ENCODE peak calls at places on chromosomes 2 and 18, in five cellular contexts. Z, M, U, G and W are unnamed samples.

GRCh38 chr2:144379891-144380311 is 140.0 kb downstream of the ZEB2 start:
- DNase-seq in Z (no peak), M (no peak), G (no peak), U (peak), W (peak)

GRCh38 chr2:70679244-70679643 is 88.8 kb downstream of the ADD2 start:
- DNase-seq in M (no peak), Z (no peak), G (no peak), U (no peak), W (no peak)

GRCh38 chr2:240894006-240894405 is 1.9 kb downstream of the MAB21L4 start:
- DNase-seq in U (no peak), M (no peak), G (no peak), Z (no peak), W (no peak)

GRCh38 chr2:241065355-241065803 is 36.7 kb downstream of the MTERF4 start:
- DNase-seq in Z (no peak), M (no peak), U (no peak), G (no peak), W (no peak)

GRCh38 chr2:19474128-19474527 is 115.7 kb upstream of the OSR1 start:
- DNase-seq in M (no peak), Z (peak), G (peak), U (peak), W (peak)

GRCh38 chr2:20490300-20491181 is 43.7 kb downstream of the RHOB start:
- DNase-seq in M (no peak), U (peak), G (no peak), Z (no peak), W (peak)

GRCh38 chr2:239502430-239503221 is 101.8 kb upstream of the HDAC4 start:
- DNase-seq in M (no peak), Z (no peak), U (no peak), G (no peak), W (no peak)

GRCh38 chr18:54822872-54823845 is 5.1 kb upstream of the RAB27B start:
- DNase-seq in G (no peak), Z (peak), U (no peak), M (no peak), W (no peak)

GRCh38 chr2:51734115-51734514 is 702.2 kb upstream of the NRXN1 start:
- DNase-seq in U (no peak), Z (peak), G (no peak), M (no peak), W (no peak)

GRCh38 chr2:26325851-26326250 is 20.1 kb upstream of the SELENOI start:
- DNase-seq in Z (peak), G (no peak), M (no peak), U (no peak), W (no peak)

GRCh38 chr2:201882353-201883095 is 76.2 kb downstream of the CDK15 start:
- DNase-seq in U (no peak), M (no peak), G (no peak), Z (peak), W (no peak)

GRCh38 chr2:69683170-69683971 is 39.8 kb upstream of the AAK1 start:
- DNase-seq in M (no peak), G (no peak), Z (peak), U (no peak), W (no peak)

GRCh38 chr2:142874293-142874814 is 3.1 kb upstream of the KYNU start:
- DNase-seq in M (no peak), U (no peak), Z (peak), G (no peak), W (no peak)

GRCh38 chr2:136736236-136736635 is 29.1 kb upstream of the THSD7B start:
- DNase-seq in Z (no peak), M (no peak), U (no peak), G (no peak), W (no peak)